ENCODE peak calls at places on chromosomes 4 and X, in four cellular contexts. J is astrocyte, W is fibroblast of mammary gland, F is NCI-H774. A is an unnamed sample.

GRCh38 chr4:143617994-143618679 is 82.3 kb downstream of the FREM3 start:
- DNase-seq in W (peak), F (no peak), J (peak), A (peak)

GRCh38 chrX:13208281-13208935 is 111.4 kb downstream of the ATXN3L start:
- DNase-seq in W (peak), F (no peak), J (no peak), A (no peak)

GRCh38 chrX:150334998-150335397 is 28.1 kb upstream of the MAMLD1 start:
- DNase-seq in F (no peak), W (no peak), J (no peak), A (no peak)

GRCh38 chrX:23857409-23857808 is 50.3 kb downstream of the APOO start:
- DNase-seq in J (no peak), W (no peak), F (no peak), A (no peak)

GRCh38 chr4:40630335-40631021 is 814 bp upstream of the RBM47 start:
- DNase-seq in J (no peak), W (no peak), F (no peak), A (no peak)

GRCh38 chr4:87108142-87108546 is 112.3 kb downstream of the KLHL8 start:
- DNase-seq in W (peak), J (peak), F (no peak), A (peak)

GRCh38 chrX:15680401-15680800 is 15.8 kb upstream of the CLTRN start:
- DNase-seq in J (peak), W (peak), F (no peak), A (no peak)

GRCh38 chrX:1727531-1728027 is 112.7 kb downstream of the ASMT start:
- DNase-seq in F (no peak), W (no peak), J (peak), A (peak)

GRCh38 chrX:1658083-1658463 is 43.2 kb downstream of the ASMT start:
- DNase-seq in J (no peak), F (no peak), W (no peak), A (no peak)

GRCh38 chrX:64996805-64997204 is 20.6 kb upstream of the ZC4H2 start:
- DNase-seq in W (no peak), F (no peak), J (no peak), A (no peak)

GRCh38 chr4:128583753-128584712 is 225.5 kb upstream of the JADE1 start:
- DNase-seq in J (no peak), W (peak), F (peak), A (no peak)

GRCh38 chr4:836781-837301 is 10.9 kb upstream of the CPLX1 start:
- DNase-seq in J (no peak), W (no peak), F (no peak), A (no peak)

GRCh38 chr4:124202106-124202505 is 510.4 kb downstream of the ANKRD50 start:
- DNase-seq in W (peak), F (no peak), J (no peak), A (peak)

GRCh38 chr4:119478446-119479179 is 150.0 kb downstream of the PDE5A start:
- DNase-seq in W (no peak), J (no peak), F (no peak), A (no peak)

GRCh38 chr4:2935762-2936743 is 27.2 kb downstream of the NOP14 start:
- DNase-seq in W (peak), F (no peak), J (peak), A (peak)

GRCh38 chr4:105807496-105807895 is 87.8 kb upstream of the NPNT start:
- DNase-seq in W (peak), F (no peak), J (peak), A (no peak)

GRCh38 chr4:88411491-88412101 is 32.9 kb downstream of the HERC6 start:
- DNase-seq in F (no peak), W (no peak), J (no peak), A (no peak)

GRCh38 chrX:97806238-97806637 is 922.5 kb downstream of the RPA4 start:
- DNase-seq in W (peak), F (no peak), J (peak), A (no peak)